ENCODE peak calls at places on chromosomes 3 and 15, in six cellular contexts. O is transverse colon, U is ovary, Z is breast epithelium, R is brain microvascular endothelial cell, C is fibroblast of mammary gland. B is an unnamed sample.

GRCh38 chr3:44890852-44891251 is 16.4 kb downstream of the TGM4 start:
- DNase-seq in O (no peak), U (no peak), Z (no peak), R (no peak), C (no peak), B (no peak)

GRCh38 chr15:68429691-68430470 is 2.1 kb downstream of the ITGA11 start:
- DNase-seq in O (no peak), U (no peak), Z (peak; percentile 11), R (no peak), C (peak; percentile 30), B (peak; percentile 53)

GRCh38 chr3:58962816-58963215 is 87.0 kb downstream of the CFAP20DC start:
- DNase-seq in O (no peak), U (no peak), Z (no peak), R (no peak), C (peak; percentile 57), B (peak; percentile 28)

GRCh38 chr3:58683001-58683845 is 16.6 kb upstream of the FAM3D start:
- DNase-seq in O (no peak), U (no peak), Z (no peak), R (peak; percentile 73), C (peak; percentile 48), B (no peak)

GRCh38 chr3:140421884-140422283 is 256.0 kb upstream of the TRIM42 start:
- DNase-seq in O (no peak), U (no peak), Z (no peak), R (no peak), C (no peak), B (no peak)

GRCh38 chr15:68993276-68993675 is 21.2 kb upstream of the NOX5 start:
- DNase-seq in O (no peak), U (no peak), Z (no peak), R (no peak), C (no peak), B (no peak)

GRCh38 chr3:13092621-13093339 is 19.6 kb upstream of the IQSEC1 start:
- DNase-seq in O (no peak), U (peak; percentile 94), Z (no peak), R (no peak), C (no peak), B (no peak)

GRCh38 chr3:127639173-127640030 is 10.4 kb downstream of the PODXL2 start:
- DNase-seq in O (no peak), U (no peak), Z (no peak), R (peak; percentile 55), C (peak; percentile 3), B (no peak)

GRCh38 chr3:189727898-189728297 is 96.7 kb downstream of the TP63 start:
- DNase-seq in O (no peak), U (no peak), Z (no peak), R (no peak), C (peak; percentile 81), B (peak; percentile 66)

GRCh38 chr15:77580991-77581682 is 51.6 kb downstream of the LINGO1 start:
- DNase-seq in O (no peak), U (no peak), Z (peak; percentile 44), R (no peak), C (no peak), B (no peak)

GRCh38 chr3:42964286-42964685 is 14.8 kb upstream of the GASK1A start:
- DNase-seq in O (no peak), U (no peak), Z (no peak), R (no peak), C (no peak), B (no peak)

GRCh38 chr15:42427429-42428223 is 63.3 kb downstream of the ZNF106 start:
- DNase-seq in O (no peak), U (no peak), Z (no peak), R (peak; percentile 75), C (peak; percentile 93), B (peak; percentile 89)

GRCh38 chr15:90087454-90088154 is 14.7 kb downstream of the IDH2 start:
- DNase-seq in O (peak; percentile 26), U (peak; percentile 77), Z (no peak), R (no peak), C (peak; percentile 71), B (no peak)

GRCh38 chr15:70672081-70672480 is 91.3 kb downstream of the UACA start:
- DNase-seq in O (no peak), U (no peak), Z (no peak), R (no peak), C (no peak), B (no peak)

GRCh38 chr3:185595520-185595919 is 9.4 kb downstream of the SENP2 start:
- DNase-seq in O (no peak), U (no peak), Z (no peak), R (no peak), C (no peak), B (no peak)

GRCh38 chr3:185594073-185594472 is 8.0 kb downstream of the SENP2 start:
- DNase-seq in O (no peak), U (no peak), Z (no peak), R (no peak), C (no peak), B (no peak)
- TF ChIP-seq CTCF in O (no peak), U (no peak), Z (no peak), R (no peak), C (no peak), B (no peak)

GRCh38 chr3:152622813-152623167 is 212.1 kb upstream of the P2RY1 start:
- DNase-seq in O (no peak), U (no peak), Z (no peak), R (no peak), C (peak; percentile 9), B (no peak)

GRCh38 chr3:152621967-152622812 is 212.7 kb upstream of the P2RY1 start:
- DNase-seq in O (no peak), U (no peak), Z (no peak), R (no peak), C (no peak), B (no peak)

GRCh38 chr3:152620395-152620794 is 214.5 kb upstream of the P2RY1 start:
- DNase-seq in O (no peak), U (no peak), Z (peak; percentile 22), R (no peak), C (no peak), B (no peak)

GRCh38 chr3:152623286-152623685 is 211.6 kb upstream of the P2RY1 start:
- DNase-seq in O (no peak), U (no peak), Z (no peak), R (no peak), C (no peak), B (no peak)

DNA sequence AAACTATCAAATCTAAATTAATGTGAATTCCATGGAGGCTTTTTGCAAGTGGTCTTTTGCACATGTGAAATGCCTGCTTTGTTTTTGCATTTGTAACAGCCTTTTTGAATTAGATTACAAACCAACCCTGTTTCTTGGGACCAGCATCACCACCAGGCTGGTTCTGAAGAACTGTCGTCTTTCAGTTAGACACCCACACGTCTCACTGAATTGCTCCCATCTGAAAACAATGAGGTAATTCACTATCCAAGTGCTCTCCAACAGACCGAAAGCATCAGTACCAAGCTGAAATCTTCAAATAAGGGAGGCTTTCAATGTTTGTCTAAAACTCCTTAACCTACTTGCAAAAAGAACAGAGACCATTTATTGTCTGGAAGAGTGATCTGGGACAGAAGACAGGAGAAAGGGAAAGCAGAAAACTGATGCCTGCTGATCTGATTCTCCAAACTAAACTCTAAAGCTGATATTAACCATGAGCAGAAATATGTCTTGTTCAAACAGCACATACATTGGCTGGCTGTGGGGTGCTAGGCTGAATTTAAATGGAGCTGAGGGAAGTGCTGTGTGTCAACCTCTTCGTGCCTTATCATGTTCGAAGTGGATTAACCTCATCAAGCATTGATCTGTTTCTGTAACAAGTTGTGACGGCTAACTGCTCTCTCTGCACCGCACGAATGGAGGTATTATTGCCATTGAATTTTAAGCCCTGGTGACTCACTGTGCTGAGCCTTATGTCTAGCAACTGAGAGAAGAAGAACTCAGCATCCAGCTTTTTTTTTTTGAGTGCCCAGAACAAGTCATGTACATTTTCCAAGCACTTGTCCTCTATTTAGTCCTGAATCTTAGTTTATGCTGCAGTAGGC is 213.7 kb upstream of the P2RY1 start:
- DNase-seq in O (no peak), U (no peak), Z (no peak), R (no peak), C (no peak), B (no peak)
- H3K4me3 ChIP-seq in O (no peak overlapping the region), U (no peak overlapping the region), Z (no peak overlapping the region), R (no peak overlapping the region), C (no peak overlapping the region), B (no peak overlapping the region)

GRCh38 chr3:46674031-46674592 is 19.4 kb downstream of the ALS2CL start:
- DNase-seq in O (no peak), U (peak; percentile 16), Z (no peak), R (no peak), C (no peak), B (no peak)
- TF ChIP-seq CTCF in O (no peak), U (no peak), Z (no peak), R (peak; percentile 43), C (peak; percentile 21), B (peak; percentile 16)

GRCh38 chr3:94066829-94067470 is 4.1 kb downstream of the NSUN3 start:
- DNase-seq in O (no peak), U (no peak), Z (no peak), R (no peak), C (no peak), B (no peak)
- H3K4me3 ChIP-seq in O (no peak overlapping the region), U (no peak overlapping the region), Z (no peak overlapping the region), R (no peak overlapping the region), C (no peak overlapping the region), B (no peak overlapping the region)

DNA sequence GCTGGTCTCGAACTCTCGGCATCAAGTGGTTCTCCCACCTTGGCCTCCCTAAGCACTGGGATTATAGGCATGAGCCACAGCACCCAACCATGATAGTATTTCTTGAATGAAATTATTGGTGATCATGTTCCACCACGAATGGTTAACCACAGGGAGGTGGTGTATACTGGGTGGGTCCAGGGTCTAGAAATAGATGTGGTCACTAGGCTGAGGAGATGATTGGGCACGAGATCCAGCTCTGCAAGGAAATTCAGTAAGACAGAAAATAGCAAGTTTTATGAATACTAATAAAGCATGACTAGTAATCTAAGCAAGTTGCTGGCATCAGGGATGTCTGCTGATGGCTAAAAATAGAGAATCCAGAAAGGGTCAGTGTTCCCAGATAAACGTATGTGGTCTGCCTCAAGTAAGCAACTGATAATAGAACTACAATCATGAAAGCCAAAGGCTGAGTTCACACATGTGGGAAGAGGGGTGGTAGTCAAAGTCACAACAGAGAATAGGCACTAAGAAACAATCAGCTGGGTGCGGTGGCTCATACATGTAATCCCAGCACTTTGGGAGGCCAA is 108.3 kb upstream of the FRMD4B start:
- DNase-seq in O (no peak), U (no peak), Z (no peak), R (no peak), C (no peak), B (no peak)
- TF ChIP-seq CTCF in O (no peak), U (no peak), Z (no peak), R (no peak), C (no peak), B (no peak)

DNA sequence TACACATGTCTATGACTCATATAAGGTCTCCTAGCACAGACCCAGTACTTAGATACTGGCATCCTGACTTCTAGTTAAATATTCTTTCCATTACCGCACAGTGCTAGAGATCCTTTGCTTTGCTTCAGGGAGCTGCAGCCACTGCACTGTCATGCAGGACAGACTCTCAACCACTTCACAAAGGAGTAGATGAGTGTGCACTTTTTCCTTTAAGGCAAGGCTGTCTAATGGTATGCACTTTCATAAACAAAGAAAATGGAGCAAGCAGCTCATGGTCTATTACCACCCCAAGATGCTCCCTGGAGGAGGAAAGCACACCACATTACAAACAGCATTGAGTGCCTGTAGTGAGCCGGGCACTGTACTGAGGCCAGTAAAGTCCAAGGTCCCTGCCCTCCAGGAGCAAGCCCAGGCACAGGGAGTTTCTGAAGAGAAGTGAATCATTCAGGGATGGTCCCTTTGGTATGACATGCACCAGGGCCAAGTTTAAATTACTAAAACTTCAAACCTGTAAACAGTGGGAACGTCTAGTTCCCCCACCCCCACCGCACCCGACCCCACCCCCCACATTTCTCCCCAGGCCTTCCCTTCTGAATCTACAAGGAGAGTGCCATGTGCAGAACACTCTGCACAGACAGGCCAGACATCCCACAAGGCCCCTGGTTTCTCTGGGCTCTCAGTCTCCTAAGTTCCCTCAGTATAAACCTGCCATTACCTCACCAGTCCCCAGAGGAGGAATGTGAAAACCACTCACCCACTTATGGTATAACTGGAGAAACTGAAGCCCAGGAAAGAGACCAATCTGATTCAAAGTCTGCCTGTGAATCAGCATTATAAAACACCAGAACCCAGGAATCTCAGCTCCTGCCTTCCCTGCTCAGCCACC is 107.8 kb upstream of the BCL6 start:
- DNase-seq in O (peak; percentile 19), U (no peak), Z (no peak), R (no peak), C (no peak), B (no peak)
- H3K4me3 ChIP-seq in O (no peak overlapping the region), U (no peak overlapping the region), Z (no peak overlapping the region), R (no peak overlapping the region), C (no peak overlapping the region), B (no peak overlapping the region)

B was measured in AG09309.